ENCODE peak calls at places on chromosomes 6 and 20, in eight cellular contexts. One of them, this sample, is unnamed.
A peak's percentile ranks its signal among the peaks of the same experiment; 100 is the strongest.

GRCh38 chr20:57999465-58000111 is 228.9 kb downstream of the ANKRD60 start:
- DNase-seq in fibroblast of the aortic adventitia: no peak
- DNase-seq in adipocyte: no peak
- DNase-seq in T-helper 1 cell: no peak
- DNase-seq in SIG-M5: no peak
- DNase-seq in amniotic stem cell: no peak
- DNase-seq in SW 1271: no peak
- DNase-seq in A549: no peak
- DNase-seq in this sample: peak; percentile 20

GRCh38 chr6:38058022-38058421 is 238.5 kb downstream of the ZFAND3 start:
- DNase-seq in SIG-M5: no peak
- DNase-seq in SW 1271: peak; percentile 13
- DNase-seq in T-helper 1 cell: no peak
- DNase-seq in adipocyte: peak; percentile 63
- DNase-seq in amniotic stem cell: peak; percentile 31
- DNase-seq in fibroblast of the aortic adventitia: peak; percentile 9
- DNase-seq in A549: no peak
- DNase-seq in this sample: peak; percentile 42

GRCh38 chr6:143192766-143193165 is 132.1 kb downstream of the AIG1 start:
- DNase-seq in amniotic stem cell: no peak
- DNase-seq in T-helper 1 cell: no peak
- DNase-seq in SW 1271: no peak
- DNase-seq in SIG-M5: no peak
- DNase-seq in adipocyte: no peak
- DNase-seq in fibroblast of the aortic adventitia: no peak
- DNase-seq in A549: no peak
- DNase-seq in this sample: no peak

GRCh38 chr20:53298900-53299299 is 294.7 kb downstream of the ZNF217 start:
- DNase-seq in SW 1271: no peak
- DNase-seq in T-helper 1 cell: no peak
- DNase-seq in A549: no peak
- DNase-seq in fibroblast of the aortic adventitia: no peak
- DNase-seq in adipocyte: no peak
- DNase-seq in amniotic stem cell: no peak
- DNase-seq in SIG-M5: no peak
- DNase-seq in this sample: no peak

GRCh38 chr20:46894971-46895905 is 595 bp downstream of the EYA2 start:
- DNase-seq in SIG-M5: no peak
- DNase-seq in amniotic stem cell: no peak
- DNase-seq in SW 1271: no peak
- DNase-seq in T-helper 1 cell: no peak
- DNase-seq in A549: no peak
- DNase-seq in adipocyte: peak; percentile 62
- DNase-seq in fibroblast of the aortic adventitia: peak; percentile 20
- DNase-seq in this sample: peak; percentile 44

GRCh38 chr20:8616792-8617191 is 452.1 kb upstream of the PLCB4 start:
- DNase-seq in amniotic stem cell: no peak
- DNase-seq in A549: no peak
- DNase-seq in fibroblast of the aortic adventitia: peak; percentile 90
- DNase-seq in T-helper 1 cell: no peak
- DNase-seq in adipocyte: peak; percentile 72
- DNase-seq in SIG-M5: no peak
- DNase-seq in SW 1271: no peak
- DNase-seq in this sample: peak; percentile 22

GRCh38 chr20:14878676-14879019 is 541.2 kb upstream of the FLRT3 start:
- DNase-seq in A549: no peak
- DNase-seq in SW 1271: no peak
- DNase-seq in T-helper 1 cell: no peak
- DNase-seq in adipocyte: no peak
- DNase-seq in amniotic stem cell: no peak
- DNase-seq in SIG-M5: no peak
- DNase-seq in fibroblast of the aortic adventitia: no peak
- DNase-seq in this sample: no peak

GRCh38 chr20:22302039-22302438 is 282.3 kb downstream of the FOXA2 start:
- DNase-seq in amniotic stem cell: no peak
- DNase-seq in A549: no peak
- DNase-seq in SIG-M5: no peak
- DNase-seq in T-helper 1 cell: no peak
- DNase-seq in SW 1271: no peak
- DNase-seq in fibroblast of the aortic adventitia: no peak
- DNase-seq in adipocyte: no peak
- DNase-seq in this sample: no peak

This sample was measured in AG20443.